ENCODE peak calls at places on chromosomes 5 and 9, in six cellular contexts. U is cardiac fibroblast, K is cardiac muscle cell, F is colonic mucosa, D is neuronal stem cell, L is tibial artery. H is an unnamed sample.

GRCh38 chr9:14424323-14424722 is 110.4 kb upstream of the NFIB start:
- DNase-seq in K (no peak), U (no peak), F (no peak), L (no peak), D (no peak), H (no peak)

GRCh38 chr5:173562451-173562850 is 54.0 kb downstream of the BOD1 start:
- DNase-seq in D (no peak), L (no peak), K (no peak), F (no peak), U (no peak), H (no peak)

GRCh38 chr9:116741106-116741740 is 54.1 kb downstream of the TRIM32 start:
- DNase-seq in K (no peak), U (no peak), D (no peak), F (no peak), L (no peak), H (no peak)

GRCh38 chr5:133407277-133407632 is 205.1 kb downstream of the FSTL4 start:
- DNase-seq in K (no peak), F (no peak), U (no peak), L (no peak), D (no peak), H (no peak)

GRCh38 chr5:60382761-60383160 is 317.2 kb downstream of the DEPDC1B start:
- DNase-seq in F (no peak), K (peak), L (no peak), D (no peak), U (peak), H (peak)

GRCh38 chr5:55634866-55635265 is 77.3 kb downstream of the SLC38A9 start:
- DNase-seq in D (no peak), L (no peak), F (no peak), U (no peak), K (no peak), H (no peak)

GRCh38 chr5:146662229-146662628 is 146.2 kb upstream of the GPR151 start:
- DNase-seq in D (no peak), U (peak), L (no peak), K (peak), F (no peak), H (peak)

GRCh38 chr9:111897831-111898144 is 1.2 kb downstream of the UGCG start:
- DNase-seq in F (peak), U (peak), K (peak), D (no peak), L (no peak), H (no peak)

GRCh38 chr9:127452481-127453092 is 1.3 kb downstream of the LRSAM1 start:
- DNase-seq in L (peak), K (peak), U (peak), F (peak), D (no peak), H (peak)

GRCh38 chr9:129667378-129667777 is 1.9 kb downstream of the PRRX2 start:
- DNase-seq in U (no peak), K (no peak), F (no peak), D (no peak), L (no peak), H (no peak)

GRCh38 chr9:121478816-121479676 is 20.6 kb downstream of the GGTA1 start:
- DNase-seq in F (no peak), U (peak), D (no peak), K (peak), L (peak), H (peak)

GRCh38 chr5:141963706-141964105 is 5.2 kb upstream of the RNF14 start:
- DNase-seq in L (no peak), D (no peak), F (no peak), K (no peak), U (no peak), H (no peak)

GRCh38 chr9:128694344-128694743 is 5.3 kb downstream of the SET start:
- DNase-seq in U (no peak), F (no peak), L (no peak), D (no peak), K (no peak), H (no peak)

GRCh38 chr5:117473075-117473595 is 898.5 kb upstream of the SEMA6A start:
- DNase-seq in D (peak), K (no peak), L (no peak), U (no peak), F (no peak), H (no peak)

GRCh38 chr5:469752-470483 is 26.9 kb downstream of the EXOC3 start:
- DNase-seq in L (no peak), K (no peak), F (no peak), D (no peak), U (no peak), H (no peak)

GRCh38 chr5:41683181-41683580 is 172.8 kb upstream of the PLCXD3 start:
- DNase-seq in D (no peak), F (no peak), L (no peak), U (no peak), K (no peak), H (no peak)

GRCh38 chr9:95937131-95937530 is 61.6 kb downstream of the ERCC6L2 start:
- DNase-seq in U (no peak), K (no peak), L (no peak), D (no peak), F (no peak), H (no peak)

GRCh38 chr5:78912085-78912771 is 72.9 kb downstream of the ARSB start:
- DNase-seq in U (no peak), L (no peak), D (no peak), K (no peak), F (no peak), H (peak)

GRCh38 chr5:34554656-34555055 is 101.5 kb upstream of the RAI14 start:
- DNase-seq in F (no peak), U (no peak), K (no peak), D (no peak), L (no peak), H (no peak)

GRCh38 chr9:120757268-120757900 is 35.8 kb downstream of the FBXW2 start:
- DNase-seq in D (no peak), L (no peak), F (no peak), U (no peak), K (no peak), H (no peak)

GRCh38 chr5:172501708-172502379 is 47.5 kb upstream of the SH3PXD2B start:
- DNase-seq in F (peak), L (no peak), U (no peak), D (no peak), K (no peak), H (no peak)

GRCh38 chr9:86909388-86909787 is 37.9 kb downstream of the GAS1 start:
- DNase-seq in F (no peak), D (no peak), K (peak), L (no peak), U (peak), H (peak)

GRCh38 chr9:127783111-127783621 is 2.7 kb upstream of the CDK9 start:
- DNase-seq in L (peak), F (peak), U (no peak), K (no peak), D (no peak), H (no peak)

GRCh38 chr9:97470076-97470475 is 31.4 kb upstream of the TMOD1 start:
- DNase-seq in U (no peak), L (no peak), D (no peak), K (no peak), F (no peak), H (no peak)

GRCh38 chr9:7137571-7137970 is 379.8 kb downstream of the KDM4C start:
- DNase-seq in F (no peak), D (no peak), K (no peak), L (no peak), U (no peak), H (no peak)

DNA sequence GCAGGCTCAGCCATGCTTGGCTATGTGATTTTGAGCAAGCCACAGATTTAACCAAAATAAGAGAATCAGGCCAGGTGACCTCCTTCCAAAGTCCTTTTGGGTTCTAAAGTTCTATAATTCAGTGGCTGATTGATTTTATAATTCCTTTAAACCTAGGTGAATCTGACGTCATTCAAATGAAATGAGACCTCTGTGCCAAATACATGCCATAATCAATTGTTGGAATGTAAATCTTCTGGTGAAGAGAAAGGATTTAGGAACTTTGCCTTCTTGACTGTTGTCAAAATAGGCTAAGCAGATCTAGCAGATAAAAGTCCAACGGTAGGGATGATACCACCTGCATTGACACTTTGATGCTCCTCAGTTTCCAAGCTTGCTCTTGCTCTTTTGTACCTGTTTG is 3.9 kb upstream of the DENND1A start:
- DNase-seq in D (no peak), L (no peak), F (no peak), K (no peak), U (no peak), H (no peak)
- H3K4me3 ChIP-seq in D (no peak), L (no peak), F (no peak), K (no peak), U (no peak), H (no peak)

GRCh38 chr5:159105318-159106053 is 5.8 kb upstream of the EBF1 start:
- DNase-seq in U (no peak), L (no peak), K (no peak), D (peak), F (no peak), H (no peak)

GRCh38 chr5:159104759-159105317 is 5.1 kb upstream of the EBF1 start:
- DNase-seq in D (peak), F (no peak), L (no peak), U (no peak), K (no peak), H (no peak)

GRCh38 chr5:159103086-159103485 is 3.4 kb upstream of the EBF1 start:
- DNase-seq in F (no peak), U (no peak), L (no peak), D (no peak), K (no peak), H (no peak)

GRCh38 chr5:159102294-159102934 is 2.7 kb upstream of the EBF1 start:
- DNase-seq in L (no peak), F (no peak), U (peak), K (no peak), D (no peak), H (no peak)

DNA sequence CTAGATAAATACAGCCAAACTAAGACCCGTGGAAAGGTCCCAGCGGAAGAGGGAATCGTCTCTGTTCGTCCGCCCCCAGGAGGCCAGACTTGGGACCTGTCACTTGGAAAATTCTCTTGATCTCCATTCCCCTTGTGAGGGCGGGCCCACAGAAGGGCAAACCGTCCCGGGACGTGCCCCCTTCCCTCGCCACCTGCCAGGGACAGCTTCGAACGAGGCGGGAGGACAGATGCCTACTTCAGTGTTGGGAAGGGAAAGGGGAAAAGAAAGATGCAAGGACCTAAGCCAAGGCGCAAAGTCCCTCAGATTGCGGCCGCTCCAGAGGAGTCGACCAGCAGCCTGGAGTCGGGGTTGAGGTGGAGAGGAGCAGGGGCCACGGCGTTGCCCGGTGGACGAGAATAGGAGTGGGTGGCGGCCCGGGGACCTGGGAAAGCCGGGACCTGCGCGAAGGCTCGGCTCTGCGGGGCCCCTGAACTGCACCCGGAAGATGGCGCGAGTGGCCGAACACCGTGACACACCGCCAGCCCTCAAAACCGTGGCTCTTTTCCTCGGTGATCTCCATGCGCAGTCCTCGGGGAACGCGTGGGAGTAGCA is 4.4 kb upstream of the EBF1 start:
- DNase-seq in K (peak), U (peak), D (peak), F (peak), L (no peak), H (peak)
- H3K4me3 ChIP-seq in K (peak), U (peak), D (no peak), F (no peak), L (peak), H (no peak)

GRCh38 chr5:150670275-150670960 is 9.4 kb downstream of the MYOZ3 start:
- DNase-seq in F (no peak), D (no peak), L (no peak), K (no peak), U (no peak), H (no peak)
- H3K4me3 ChIP-seq in F (no peak), D (no peak), L (no peak), K (no peak), U (no peak), H (no peak)

DNA sequence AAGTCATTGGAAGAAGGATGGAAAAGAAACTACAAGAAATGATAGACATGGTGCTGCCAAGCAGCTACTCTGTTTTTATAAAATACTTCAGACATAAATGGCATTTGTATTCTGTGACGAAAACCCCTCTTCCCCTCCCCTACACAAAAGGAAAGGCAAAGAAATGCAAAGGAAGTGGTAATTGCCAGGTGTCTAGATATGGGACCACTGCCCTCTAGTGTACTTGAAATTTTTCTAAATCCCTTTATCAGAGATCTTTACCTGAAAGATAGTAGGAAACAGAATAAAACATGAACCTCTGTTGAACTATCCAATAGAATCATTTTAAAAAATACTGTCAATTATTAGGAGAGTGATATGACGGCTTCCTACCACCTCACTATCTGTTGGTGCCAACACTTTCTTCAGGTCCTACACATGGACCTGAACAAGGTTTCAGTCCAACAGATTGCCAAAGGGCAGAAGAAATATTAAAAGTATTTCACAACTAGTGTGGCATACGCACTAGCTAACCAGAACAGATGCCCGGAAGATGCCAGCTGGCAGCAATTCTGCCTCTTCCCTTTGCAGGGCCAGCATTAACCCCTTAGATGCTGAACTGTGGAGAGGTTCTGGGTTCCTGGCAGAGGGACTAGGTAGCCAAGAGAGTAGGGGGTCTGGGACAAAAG is 104.1 kb downstream of the TSSK1B start:
- DNase-seq in L (peak), F (no peak), D (no peak), K (peak), U (peak), H (peak)
- H3K4me3 ChIP-seq in L (no peak), F (no peak), D (no peak), K (no peak), U (peak), H (no peak)

DNA sequence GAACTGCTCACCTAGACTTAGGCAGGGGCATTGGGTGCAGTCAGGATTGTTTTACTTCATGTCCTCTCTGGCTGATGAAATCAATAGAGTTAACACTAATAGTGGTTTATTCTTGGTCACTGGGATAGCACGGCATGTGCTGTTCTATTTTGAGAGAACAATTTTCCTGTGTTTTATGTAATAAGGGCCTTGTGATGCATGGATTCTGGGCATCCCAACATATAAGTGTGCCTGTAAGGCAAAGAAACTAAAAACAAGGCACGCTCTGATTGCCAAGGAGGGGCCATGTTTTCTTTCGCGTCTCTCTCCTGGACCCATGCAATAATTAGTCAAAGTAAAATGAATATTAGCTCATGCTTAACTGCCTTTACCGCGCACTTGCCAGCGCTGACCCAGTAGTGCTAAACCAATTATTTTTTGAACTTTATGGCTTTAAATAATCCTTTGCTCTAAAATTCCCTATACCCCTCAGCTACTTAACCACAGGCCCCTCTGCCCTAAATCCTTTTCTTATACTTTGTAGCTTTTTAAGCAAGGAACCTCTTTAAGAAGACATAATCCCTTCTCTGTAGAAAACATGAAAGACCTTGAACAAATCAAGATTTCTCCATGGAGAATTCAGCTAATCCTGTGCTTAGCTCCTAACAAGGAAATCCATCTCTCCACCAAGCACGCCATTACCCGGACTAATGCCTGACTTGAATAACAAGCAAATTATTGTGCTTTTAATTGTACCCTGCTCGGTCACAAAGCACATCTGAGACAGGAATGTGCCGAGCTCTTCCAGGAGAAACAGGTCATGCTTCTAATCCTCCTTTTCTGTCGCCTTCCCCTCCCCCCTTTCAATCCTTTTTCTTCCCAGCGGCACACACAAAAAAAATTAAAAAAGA is 141.0 kb downstream of the PSAT1 start:
- DNase-seq in U (no peak), F (no peak), K (no peak), L (no peak), D (peak), H (no peak)
- H3K4me3 ChIP-seq in U (no peak), F (no peak), K (no peak), L (no peak), D (no peak), H (no peak)

H was measured in fibroblast of pulmonary artery.